ENCODE peak calls at places on chromosomes 12 and 14, in seven cellular contexts. G is H1, A is GM12878, W is SK-N-SH, E is K562, I is HepG2, B is HCT116. K is an unnamed sample.

GRCh38 chr12:25135531-25136154 is 59.3 kb downstream of the DNAI7 start:
- DNase-seq in G (peak; percentile 77), A (no peak), W (no peak), E (no peak), I (peak; percentile 10), B (peak; percentile 8), K (no peak)

GRCh38 chr12:3988519-3989217 is 115.5 kb upstream of the PARP11 start:
- DNase-seq in G (no peak), A (peak; percentile 36), W (no peak), E (no peak), I (no peak), B (no peak), K (no peak)

GRCh38 chr14:67270354-67270753 is 29.1 kb downstream of the PALS1 start:
- DNase-seq in G (no peak), A (no peak), W (no peak), E (no peak), I (no peak), B (no peak), K (no peak)

GRCh38 chr12:49903700-49904423 is at the start of gene FAIM2:
- DNase-seq in G (no peak), A (no peak), W (peak; percentile 92), E (no peak), I (no peak), B (no peak), K (no peak)

GRCh38 chr14:94120667-94121335 is 8.6 kb downstream of the IFI27L2 start:
- DNase-seq in G (no peak), A (no peak), W (no peak), E (no peak), I (no peak), B (no peak), K (no peak)

GRCh38 chr12:88952543-88952942 is 372.3 kb upstream of the KITLG start:
- DNase-seq in G (no peak), A (no peak), W (no peak), E (no peak), I (peak; percentile 15), B (peak; percentile 65), K (no peak)

GRCh38 chr14:56118611-56119181 is 485 bp downstream of the PELI2 start:
- DNase-seq in G (no peak), A (no peak), W (peak; percentile 31), E (no peak), I (no peak), B (no peak), K (no peak)

GRCh38 chr14:83992857-83993256 is 1537.1 kb upstream of the FLRT2 start:
- DNase-seq in G (no peak), A (no peak), W (no peak), E (no peak), I (no peak), B (no peak), K (no peak)

GRCh38 chr14:78593949-78594348 is 423.8 kb downstream of the NRXN3 start:
- DNase-seq in G (no peak), A (no peak), W (no peak), E (no peak), I (no peak), B (no peak), K (no peak)

GRCh38 chr12:106107566-106107965 is 31.2 kb downstream of the NUAK1 start:
- DNase-seq in G (no peak), A (no peak), W (no peak), E (no peak), I (no peak), B (no peak), K (no peak)

GRCh38 chr12:105480162-105480561 is 149.7 kb downstream of the C12orf75 start:
- DNase-seq in G (no peak), A (no peak), W (no peak), E (no peak), I (no peak), B (no peak), K (no peak)

GRCh38 chr12:87935216-87935615 is 94.0 kb downstream of the C12orf50 start:
- DNase-seq in G (no peak), A (no peak), W (no peak), E (no peak), I (no peak), B (no peak), K (no peak)

GRCh38 chr14:59330455-59330854 is 134.7 kb downstream of the GPR135 start:
- DNase-seq in G (no peak), A (no peak), W (no peak), E (no peak), I (no peak), B (no peak), K (no peak)

GRCh38 chr12:46131729-46132128 is 137.1 kb downstream of the SLC38A1 start:
- DNase-seq in G (no peak), A (no peak), W (no peak), E (peak; percentile 32), I (no peak), B (peak; percentile 55), K (no peak)

GRCh38 chr14:77324289-77324688 is 3.5 kb downstream of the GSTZ1 start:
- DNase-seq in G (no peak), A (no peak), W (no peak), E (no peak), I (no peak), B (no peak), K (no peak)

GRCh38 chr12:42612258-42612608 is 22.7 kb upstream of the PRICKLE1 start:
- DNase-seq in G (no peak), A (no peak), W (no peak), E (no peak), I (no peak), B (no peak), K (no peak)

GRCh38 chr14:76329150-76329881 is 46.6 kb upstream of the ESRRB start:
- DNase-seq in G (peak; percentile 67), A (no peak), W (no peak), E (no peak), I (no peak), B (no peak), K (no peak)

GRCh38 chr12:750356-751191 is 1.8 kb upstream of the WNK1 start:
- DNase-seq in G (no peak), A (no peak), W (peak; percentile 26), E (peak; percentile 30), I (no peak), B (no peak), K (no peak)

GRCh38 chr14:38079268-38079667 is 128.4 kb upstream of the SSTR1 start:
- DNase-seq in G (no peak), A (peak; percentile 4), W (no peak), E (no peak), I (no peak), B (no peak), K (no peak)

DNA sequence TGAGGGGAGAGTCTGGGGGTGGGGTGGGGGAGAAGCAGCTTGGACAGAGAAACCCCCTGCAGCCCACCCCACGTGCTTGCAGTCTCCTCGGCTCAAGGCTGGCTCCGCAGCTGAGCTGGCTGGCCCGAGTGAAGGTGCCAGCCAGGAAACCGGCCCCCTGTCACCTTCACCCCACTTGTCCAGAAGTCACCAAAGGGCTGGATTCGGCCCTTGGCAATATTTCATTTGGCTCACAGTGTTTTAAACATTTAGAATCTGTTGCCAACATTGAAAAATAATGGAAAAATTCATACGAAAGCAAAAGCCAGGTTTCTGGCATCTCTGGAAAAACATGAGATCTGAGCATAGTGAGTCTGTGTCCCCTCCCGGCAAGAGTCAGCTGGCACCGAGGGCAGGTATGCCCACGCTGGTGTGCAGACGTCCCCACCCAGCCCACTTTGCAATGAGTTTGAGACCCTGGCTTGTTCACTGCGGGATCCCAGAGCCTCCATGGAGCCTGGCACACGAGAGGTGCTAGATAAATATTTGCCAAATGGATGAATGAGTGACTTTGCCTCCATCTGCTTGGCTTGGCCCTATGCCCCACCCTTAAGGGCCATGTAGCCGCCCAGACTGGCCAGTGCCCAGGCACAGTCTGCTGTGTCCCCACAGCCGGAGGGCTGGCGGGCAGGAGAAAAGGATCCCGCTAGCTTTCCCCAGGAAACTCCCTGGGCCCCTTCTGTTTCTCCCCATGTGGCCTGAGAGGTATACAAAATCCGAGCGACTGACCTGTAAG is 18.2 kb downstream of the MSI1 start:
- DNase-seq in G (no peak), A (no peak), W (no peak), E (no peak), I (no peak), B (no peak), K (no peak)
- TF ChIP-seq SIN3A in G (no peak), A (no peak), W (no peak), E (no peak), I (no peak), B (no peak), K (no peak)

GRCh38 chr12:6532927-6533652 is 1.2 kb upstream of the GAPDH start:
- DNase-seq in G (peak; percentile 81), A (no peak), W (peak; percentile 79), E (peak; percentile 70), I (peak; percentile 84), B (no peak), K (no peak)

GRCh38 chr12:6530576-6531260 is 3.6 kb upstream of the GAPDH start:
- DNase-seq in G (no peak), A (no peak), W (no peak), E (no peak), I (no peak), B (no peak), K (no peak)

GRCh38 chr12:6534158-6534913 is at the start of gene GAPDH:
- DNase-seq in G (peak; percentile 91), A (peak; percentile 80), W (peak; percentile 94), E (peak; percentile 94), I (peak; percentile 95), B (peak; percentile 96), K (peak; percentile 75)

GRCh38 chr12:6533653-6534157 is 612 bp upstream of the GAPDH start:
- DNase-seq in G (peak; percentile 90), A (no peak), W (peak; percentile 87), E (peak; percentile 87), I (peak; percentile 86), B (peak; percentile 76), K (no peak)

GRCh38 chr12:6532051-6532926 is 2.0 kb upstream of the GAPDH start:
- DNase-seq in G (peak; percentile 62), A (no peak), W (peak; percentile 57), E (peak; percentile 92), I (peak; percentile 78), B (peak; percentile 85), K (no peak)
- TF ChIP-seq POLR2AphosphoS5 in G (no peak), A (peak; percentile 35), W (peak; percentile 80), E (no peak), I (peak; percentile 60), B (peak; percentile 24), K (no peak)

DNA sequence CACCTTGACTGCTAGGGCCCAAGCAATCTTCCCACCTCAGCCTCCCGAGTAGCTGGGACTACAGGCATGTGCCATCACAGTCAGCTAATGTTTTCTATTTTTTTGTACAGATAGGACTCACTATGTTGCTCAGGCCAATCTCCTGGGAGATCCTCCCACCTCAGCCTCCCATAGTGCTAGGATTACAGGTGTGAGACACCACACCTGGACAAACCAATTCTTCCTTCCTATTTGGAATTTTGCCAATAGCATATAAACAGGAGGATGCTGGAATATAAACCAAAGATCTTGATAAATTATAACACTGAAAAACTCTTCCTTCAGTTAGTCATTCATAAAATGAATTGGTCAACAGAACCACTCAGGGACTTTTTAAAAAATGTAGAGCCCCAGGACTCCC is 8.4 kb downstream of the ACIN1 start:
- DNase-seq in G (no peak), A (no peak), W (no peak), E (no peak), I (no peak), B (no peak), K (no peak)
- H3K27ac ChIP-seq in G (no peak overlapping the region), A (no peak overlapping the region), W (no peak overlapping the region), E (no peak overlapping the region), I (no peak overlapping the region), B (no peak overlapping the region), K (no peak overlapping the region)

DNA sequence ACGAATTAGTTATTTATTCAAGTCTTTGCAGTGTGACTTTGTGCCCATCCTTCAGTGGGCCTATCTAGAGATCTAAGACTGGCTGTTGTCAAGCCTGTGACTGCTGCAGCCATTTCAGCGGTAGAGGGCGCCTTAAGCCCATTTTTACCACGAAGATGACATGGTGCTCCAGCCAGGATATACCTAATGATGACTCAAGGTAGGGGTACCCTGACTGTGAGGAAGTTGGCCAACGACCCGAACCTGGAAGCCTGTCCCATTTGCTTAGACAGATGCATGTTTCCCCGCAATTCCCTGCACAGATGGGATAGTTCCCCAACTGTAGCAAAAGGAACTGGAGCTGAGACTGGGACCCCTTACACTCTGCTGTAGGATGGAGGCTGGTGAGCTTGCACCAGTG is 41.3 kb downstream of the RAB3IP start:
- DNase-seq in G (peak; percentile 79), A (no peak), W (peak; percentile 28), E (peak; percentile 71), I (no peak), B (peak; percentile 27), K (no peak)
- TF ChIP-seq SIN3A in G (no peak), A (no peak), W (no peak), E (no peak), I (no peak), B (no peak), K (no peak)

K was measured in Panc1.